ENCODE peak calls at places on chromosomes 11 and 22, in six cellular contexts. T is H1, D is HepG2, M is K562, Y is SK-N-SH, F is HCT116. V is an unnamed sample.

GRCh38 chr11:28346721-28347120 is 238.5 kb downstream of the METTL15 start:
- DNase-seq in Y (no peak), M (no peak), F (no peak), T (no peak), D (no peak), V (no peak)

GRCh38 chr11:34613015-34613414 is 7.9 kb upstream of the EHF start:
- DNase-seq in D (no peak), Y (no peak), T (no peak), M (no peak), F (no peak), V (no peak)

GRCh38 chr11:12275818-12276217 is 101.6 kb upstream of the PARVA start:
- DNase-seq in T (no peak), M (no peak), D (no peak), Y (no peak), F (no peak), V (no peak)

GRCh38 chr22:30485362-30485988 is 13.7 kb upstream of the SEC14L3 start:
- DNase-seq in Y (peak; percentile 92), T (peak; percentile 44), M (peak; percentile 77), F (peak; percentile 28), D (peak; percentile 34), V (peak; percentile 5)

GRCh38 chr22:39284983-39285382 is 34.4 kb downstream of the RPL3 start:
- DNase-seq in M (no peak), T (no peak), F (no peak), D (no peak), Y (no peak), V (no peak)

GRCh38 chr11:6397156-6397555 is 6.9 kb downstream of the SMPD1 start:
- DNase-seq in D (no peak), F (no peak), M (no peak), Y (no peak), T (no peak), V (no peak)

GRCh38 chr11:100445231-100445735 is 241.8 kb upstream of the ARHGAP42 start:
- DNase-seq in D (no peak), Y (no peak), T (no peak), M (no peak), F (no peak), V (no peak)

GRCh38 chr11:70029115-70029830 is 48.8 kb upstream of the ANO1 start:
- DNase-seq in F (no peak), Y (no peak), M (no peak), D (no peak), T (no peak), V (no peak)

GRCh38 chr11:63682045-63682915 is 980 bp downstream of the RTN3 start:
- DNase-seq in T (no peak), F (no peak), Y (peak; percentile 55), D (peak; percentile 8), M (peak; percentile 53), V (no peak)

GRCh38 chr11:119774180-119774763 is 45.3 kb upstream of the NECTIN1 start:
- DNase-seq in F (no peak), T (no peak), M (peak; percentile 36), D (peak; percentile 16), Y (no peak), V (no peak)

GRCh38 chr11:2462986-2463765 is 18.4 kb downstream of the KCNQ1 start:
- DNase-seq in D (peak; percentile 65), Y (no peak), T (no peak), F (peak; percentile 45), M (no peak), V (no peak)

GRCh38 chr11:65591939-65592814 is 3.4 kb downstream of the KCNK7 start:
- DNase-seq in F (no peak), M (no peak), T (no peak), D (no peak), Y (no peak), V (no peak)

GRCh38 chr22:37633693-37634504 is 5.6 kb upstream of the SH3BP1 start:
- DNase-seq in M (peak; percentile 89), T (peak; percentile 41), D (peak; percentile 85), F (no peak), Y (peak; percentile 91), V (peak; percentile 60)

GRCh38 chr22:19887251-19887985 is 32.7 kb upstream of the GNB1L start:
- DNase-seq in M (no peak), F (no peak), T (no peak), Y (no peak), D (no peak), V (no peak)

GRCh38 chr22:36220457-36220921 is 18.8 kb downstream of the APOL2 start:
- DNase-seq in F (no peak), Y (no peak), M (no peak), D (no peak), T (no peak), V (no peak)

DNA sequence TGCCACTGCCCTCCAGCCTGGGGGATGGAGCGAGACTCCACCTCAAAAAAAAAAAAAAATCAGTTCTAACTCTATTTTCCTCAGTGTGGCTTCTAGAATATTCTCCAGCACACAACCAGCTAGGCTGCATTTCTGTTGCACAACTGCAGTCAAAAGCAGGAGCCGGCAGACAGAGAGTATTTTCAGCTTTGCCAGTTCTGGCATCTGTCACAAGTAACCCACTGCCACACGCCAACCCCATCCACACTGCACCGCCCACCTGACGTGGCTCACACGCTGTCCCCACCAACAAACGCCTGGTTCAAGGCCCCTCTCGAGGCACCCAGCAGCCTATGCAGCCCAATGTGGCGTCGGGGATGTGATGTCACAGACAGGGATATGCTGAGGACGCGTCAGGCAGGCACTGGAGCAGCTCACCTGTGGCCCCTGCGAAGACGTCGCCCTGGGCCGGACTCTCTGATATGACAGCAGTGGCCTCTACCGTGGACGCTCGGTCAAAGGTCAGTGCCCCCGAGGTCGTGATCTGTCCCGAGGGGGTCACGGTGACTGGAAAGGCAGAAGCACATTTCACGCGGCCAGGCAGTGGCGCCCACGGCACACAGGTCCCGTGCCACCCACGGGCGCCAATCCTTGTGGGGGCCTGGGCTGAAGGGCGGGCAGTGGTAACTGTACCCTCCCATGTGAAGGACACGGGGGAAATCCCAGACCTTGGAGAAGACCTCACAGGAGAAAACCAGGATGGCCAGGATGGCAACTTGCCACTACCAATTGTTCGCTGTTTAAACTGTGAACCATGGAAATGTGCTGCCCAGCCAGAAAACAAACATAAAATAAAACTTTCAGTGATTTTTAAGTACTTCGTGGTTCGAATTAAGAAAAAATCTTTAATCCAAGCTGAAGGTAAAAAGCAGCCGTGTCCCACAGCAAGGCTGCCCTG is 15.5 kb downstream of the DEAF1 start:
- DNase-seq in M (no peak), T (no peak), Y (no peak), D (no peak), F (no peak), V (no peak)
- H2AFZ ChIP-seq in M (no peak overlapping the region), T (no peak overlapping the region), Y (no peak overlapping the region), D (no peak overlapping the region), F (no peak overlapping the region), V (no peak overlapping the region)

GRCh38 chr22:50047346-50047745 is 10.8 kb downstream of the TTLL8 start:
- DNase-seq in Y (peak; percentile 23), T (no peak), M (no peak), F (no peak), D (no peak), V (no peak)

GRCh38 chr22:50045211-50046018 is 12.7 kb downstream of the TTLL8 start:
- DNase-seq in D (no peak), M (no peak), F (no peak), Y (peak; percentile 36), T (no peak), V (no peak)

GRCh38 chr22:50048066-50048765 is 9.9 kb downstream of the TTLL8 start:
- DNase-seq in T (no peak), M (no peak), D (no peak), F (no peak), Y (no peak), V (no peak)

GRCh38 chr22:50046019-50046415 is 12.1 kb downstream of the TTLL8 start:
- DNase-seq in D (no peak), Y (no peak), M (no peak), F (no peak), T (no peak), V (no peak)

DNA sequence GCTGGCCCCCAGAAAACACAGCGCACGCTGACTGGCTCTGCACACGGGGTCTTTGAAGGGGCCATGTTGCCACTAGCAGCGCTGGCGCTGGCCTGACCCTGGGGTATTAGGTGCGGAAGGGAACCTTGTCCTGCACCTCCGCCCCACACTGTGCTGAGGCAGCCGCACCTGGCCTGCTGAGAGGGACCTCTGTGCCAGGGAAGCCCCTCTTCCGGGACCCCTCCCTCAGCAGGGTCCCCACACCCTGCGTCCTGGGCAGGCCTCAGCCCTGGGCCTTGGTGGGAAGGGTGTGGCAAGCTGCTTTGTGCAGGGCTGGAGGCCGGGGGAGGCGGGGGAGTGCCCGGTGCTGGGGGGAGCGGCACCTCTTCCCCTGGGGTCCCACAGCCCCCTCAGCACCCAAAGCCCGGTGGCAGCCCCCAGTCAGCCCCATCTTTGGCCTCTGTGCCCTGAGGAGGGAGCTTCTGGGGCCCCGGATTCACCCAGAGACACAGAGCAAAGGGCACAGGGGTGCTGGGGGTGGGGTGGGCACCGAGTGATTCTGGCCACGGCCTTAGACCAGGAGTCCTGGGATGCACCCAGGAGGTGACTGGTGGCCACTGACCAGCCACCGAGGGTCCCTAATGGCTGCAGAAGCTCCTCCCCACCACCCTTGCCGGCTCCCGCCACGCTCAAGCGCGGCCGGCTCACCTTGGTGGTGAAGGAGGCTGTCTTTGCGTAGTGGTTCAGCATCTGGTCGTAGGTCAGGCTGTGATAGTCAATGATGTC is 11.4 kb downstream of the TTLL8 start:
- DNase-seq in D (no peak), F (no peak), M (no peak), Y (peak; percentile 36), T (no peak), V (no peak)
- TF ChIP-seq YY1 in D (no peak), F (no peak), M (no peak), Y (no peak), T (no peak), V (no peak)

DNA sequence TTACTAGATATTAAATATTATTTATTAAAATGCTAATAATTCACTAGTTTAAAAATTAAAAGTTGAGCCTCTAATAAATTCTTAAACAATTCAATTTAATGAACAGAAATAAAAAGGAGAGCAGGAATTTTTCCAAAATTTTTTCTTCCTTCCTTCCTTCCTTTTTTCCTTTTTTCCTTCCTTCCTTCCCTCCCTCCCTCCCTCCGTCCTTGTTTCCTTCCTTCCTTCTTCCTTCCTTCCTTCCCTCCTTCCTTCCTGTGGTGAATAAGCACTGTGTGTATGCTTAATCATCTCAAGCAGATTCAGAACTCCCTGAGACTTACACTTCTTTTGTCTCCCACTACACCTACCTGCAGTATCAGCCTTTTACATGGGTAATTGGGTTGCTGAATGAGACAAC is 58.3 kb upstream of the CEP295 start:
- DNase-seq in D (no peak), T (no peak), F (no peak), M (no peak), Y (no peak), V (no peak)
- H2AFZ ChIP-seq in D (no peak overlapping the region), T (no peak overlapping the region), F (no peak overlapping the region), M (no peak overlapping the region), Y (no peak overlapping the region), V (no peak overlapping the region)

DNA sequence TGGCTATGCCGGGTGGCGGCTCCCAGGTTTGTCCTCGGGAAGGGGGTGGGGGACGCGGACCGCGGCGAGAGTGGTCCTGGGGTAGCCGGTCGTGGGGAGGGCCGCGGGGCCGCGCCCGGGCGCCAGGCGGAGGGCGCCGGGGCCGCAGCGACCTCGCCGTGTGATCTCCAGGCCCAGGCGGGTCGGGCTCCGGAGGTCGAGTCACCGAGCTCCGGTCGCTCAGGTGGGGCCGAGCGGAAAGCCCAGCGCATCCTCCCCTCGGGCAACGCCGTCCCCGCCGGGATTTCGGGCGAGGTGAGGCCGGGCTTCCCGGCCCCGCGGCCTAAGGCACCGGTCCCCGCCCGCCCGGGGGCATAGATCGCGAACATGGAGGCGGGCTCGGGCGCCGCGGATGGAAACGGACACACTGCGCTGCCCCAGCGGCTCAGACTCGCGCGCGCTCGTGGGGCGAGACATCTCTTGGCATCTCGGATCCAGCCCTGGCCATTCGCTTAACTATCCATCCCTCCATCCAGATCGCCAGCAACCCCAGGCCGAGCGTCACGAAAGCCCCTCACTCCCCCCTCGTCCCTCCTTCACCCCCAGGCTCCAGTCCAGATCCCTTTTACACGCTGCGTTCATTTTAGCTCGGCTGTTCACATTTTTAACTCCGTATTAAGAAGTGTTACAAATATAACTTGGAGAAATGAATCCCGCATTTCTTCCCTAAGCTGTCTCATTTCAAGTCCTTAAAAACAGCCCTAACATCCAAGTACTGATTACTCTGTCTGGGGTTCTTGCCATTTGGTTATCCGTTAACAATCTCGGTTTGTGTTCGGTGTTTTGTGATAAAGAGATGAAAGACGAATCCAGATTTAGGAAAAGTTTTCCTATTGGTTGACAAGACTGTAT is 460 bp downstream of the ZC3H12C start:
- DNase-seq in Y (peak; percentile 78), D (peak; percentile 11), T (no peak), M (peak; percentile 40), F (peak; percentile 15), V (no peak)
- TF ChIP-seq YY1 in Y (peak; percentile 69), D (peak; percentile 65), T (peak; percentile 15), M (peak; percentile 29), F (no peak), V (peak; percentile 75)